ENCODE peak calls at places on chromosomes 2 and 18, in seven cellular contexts. One of them, this sample, is unnamed.

GRCh38 chr18:2857491-2858063 is 10.8 kb downstream of the EMILIN2 start:
- DNase-seq in HL-60: peak; percentile 76
- DNase-seq in transverse colon: peak; percentile 67
- DNase-seq in lower leg skin: peak; percentile 98
- DNase-seq in nephron progenitor cell: no peak
- DNase-seq in glutamatergic neuron: no peak
- DNase-seq in kidney: no peak
- DNase-seq in this sample: no peak

GRCh38 chr18:9716780-9717563 is 8.9 kb downstream of the RAB31 start:
- DNase-seq in HL-60: no peak
- DNase-seq in transverse colon: no peak
- DNase-seq in lower leg skin: peak; percentile 8
- DNase-seq in nephron progenitor cell: no peak
- DNase-seq in glutamatergic neuron: no peak
- DNase-seq in kidney: no peak
- DNase-seq in this sample: no peak

GRCh38 chr2:224837558-224837957 is 121.4 kb upstream of the CCDC195 start:
- DNase-seq in HL-60: no peak
- DNase-seq in transverse colon: no peak
- DNase-seq in lower leg skin: no peak
- DNase-seq in nephron progenitor cell: no peak
- DNase-seq in glutamatergic neuron: no peak
- DNase-seq in kidney: no peak
- DNase-seq in this sample: no peak

GRCh38 chr2:234839285-234839684 is 112.5 kb upstream of the SH3BP4 start:
- DNase-seq in HL-60: no peak
- DNase-seq in transverse colon: no peak
- DNase-seq in lower leg skin: no peak
- DNase-seq in nephron progenitor cell: no peak
- DNase-seq in glutamatergic neuron: no peak
- DNase-seq in kidney: no peak
- DNase-seq in this sample: no peak

GRCh38 chr18:56307771-56308170 is 330.6 kb downstream of the TXNL1 start:
- DNase-seq in HL-60: no peak
- DNase-seq in transverse colon: no peak
- DNase-seq in lower leg skin: no peak
- DNase-seq in nephron progenitor cell: no peak
- DNase-seq in glutamatergic neuron: no peak
- DNase-seq in kidney: no peak
- DNase-seq in this sample: no peak

GRCh38 chr2:101355561-101356130 is 31.7 kb downstream of the CREG2 start:
- DNase-seq in HL-60: no peak
- DNase-seq in transverse colon: no peak
- DNase-seq in lower leg skin: peak; percentile 25
- DNase-seq in nephron progenitor cell: no peak
- DNase-seq in glutamatergic neuron: no peak
- DNase-seq in kidney: no peak
- DNase-seq in this sample: no peak

GRCh38 chr18:54845788-54846187 is 17.5 kb downstream of the RAB27B start:
- DNase-seq in HL-60: no peak
- DNase-seq in transverse colon: no peak
- DNase-seq in lower leg skin: no peak
- DNase-seq in nephron progenitor cell: no peak
- DNase-seq in glutamatergic neuron: no peak
- DNase-seq in kidney: no peak
- DNase-seq in this sample: no peak

GRCh38 chr2:78541451-78542267 is 483.8 kb upstream of the REG3G start:
- DNase-seq in HL-60: no peak
- DNase-seq in transverse colon: no peak
- DNase-seq in lower leg skin: no peak
- DNase-seq in nephron progenitor cell: no peak
- DNase-seq in glutamatergic neuron: no peak
- DNase-seq in kidney: peak; percentile 41
- DNase-seq in this sample: no peak

GRCh38 chr2:163551974-163552373 is 183.8 kb downstream of the FIGN start:
- DNase-seq in HL-60: no peak
- DNase-seq in transverse colon: no peak
- DNase-seq in lower leg skin: no peak
- DNase-seq in nephron progenitor cell: no peak
- DNase-seq in glutamatergic neuron: no peak
- DNase-seq in kidney: no peak
- DNase-seq in this sample: no peak

DNA sequence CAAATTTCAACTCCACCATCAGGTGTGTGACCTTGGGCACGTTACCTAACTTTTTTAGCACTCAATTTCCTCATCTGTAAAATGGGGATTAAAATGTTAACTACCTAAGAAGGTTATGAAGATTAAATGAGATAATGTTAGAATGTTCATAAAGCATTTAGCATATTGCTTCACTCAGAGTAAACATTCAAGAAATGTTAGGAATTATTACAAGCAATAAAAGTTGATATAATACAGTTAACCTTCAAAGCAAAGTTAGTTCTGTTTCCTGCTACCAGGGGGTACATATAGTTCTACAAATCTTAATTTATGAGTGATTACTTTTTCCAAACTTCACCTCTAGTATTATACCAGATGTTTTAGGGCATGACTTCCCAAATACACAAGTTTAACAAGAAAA is 254.2 kb downstream of the PDE11A start:
- DNase-seq in HL-60: no peak
- DNase-seq in transverse colon: no peak
- DNase-seq in lower leg skin: no peak
- DNase-seq in nephron progenitor cell: no peak
- DNase-seq in glutamatergic neuron: no peak
- DNase-seq in kidney: no peak
- DNase-seq in this sample: no peak
- TF ChIP-seq CTCF in HL-60: no peak
- TF ChIP-seq CTCF in transverse colon: no peak
- TF ChIP-seq CTCF in lower leg skin: no peak
- TF ChIP-seq CTCF in nephron progenitor cell: no peak
- TF ChIP-seq CTCF in glutamatergic neuron: no peak
- TF ChIP-seq CTCF in kidney: no peak
- TF ChIP-seq CTCF in this sample: no peak

GRCh38 chr2:13006407-13006806 is 289.7 kb downstream of the TRIB2 start:
- DNase-seq in HL-60: no peak
- DNase-seq in transverse colon: no peak
- DNase-seq in lower leg skin: no peak
- DNase-seq in nephron progenitor cell: no peak
- DNase-seq in glutamatergic neuron: no peak
- DNase-seq in kidney: no peak
- DNase-seq in this sample: no peak
- TF ChIP-seq CTCF in HL-60: no peak
- TF ChIP-seq CTCF in transverse colon: no peak
- TF ChIP-seq CTCF in lower leg skin: no peak
- TF ChIP-seq CTCF in nephron progenitor cell: no peak
- TF ChIP-seq CTCF in glutamatergic neuron: no peak
- TF ChIP-seq CTCF in kidney: no peak
- TF ChIP-seq CTCF in this sample: no peak

GRCh38 chr18:25125670-25126069 is 226.3 kb downstream of the ZNF521 start:
- DNase-seq in HL-60: no peak
- DNase-seq in transverse colon: no peak
- DNase-seq in lower leg skin: no peak
- DNase-seq in nephron progenitor cell: no peak
- DNase-seq in glutamatergic neuron: no peak
- DNase-seq in kidney: no peak
- DNase-seq in this sample: no peak

GRCh38 chr18:25123438-25124225 is 228.3 kb downstream of the ZNF521 start:
- DNase-seq in HL-60: no peak
- DNase-seq in transverse colon: no peak
- DNase-seq in lower leg skin: no peak
- DNase-seq in nephron progenitor cell: no peak
- DNase-seq in glutamatergic neuron: no peak
- DNase-seq in kidney: no peak
- DNase-seq in this sample: no peak

GRCh38 chr18:25126751-25127150 is 225.2 kb downstream of the ZNF521 start:
- DNase-seq in HL-60: no peak
- DNase-seq in transverse colon: no peak
- DNase-seq in lower leg skin: no peak
- DNase-seq in nephron progenitor cell: no peak
- DNase-seq in glutamatergic neuron: no peak
- DNase-seq in kidney: no peak
- DNase-seq in this sample: no peak

GRCh38 chr18:25121442-25121841 is 230.5 kb downstream of the ZNF521 start:
- DNase-seq in HL-60: no peak
- DNase-seq in transverse colon: no peak
- DNase-seq in lower leg skin: no peak
- DNase-seq in nephron progenitor cell: no peak
- DNase-seq in glutamatergic neuron: no peak
- DNase-seq in kidney: no peak
- DNase-seq in this sample: no peak
- TF ChIP-seq CTCF in HL-60: no peak
- TF ChIP-seq CTCF in transverse colon: no peak
- TF ChIP-seq CTCF in lower leg skin: no peak
- TF ChIP-seq CTCF in nephron progenitor cell: no peak
- TF ChIP-seq CTCF in glutamatergic neuron: no peak
- TF ChIP-seq CTCF in kidney: no peak
- TF ChIP-seq CTCF in this sample: no peak

GRCh38 chr2:141728886-141729285 is 401.9 kb downstream of the LRP1B start:
- DNase-seq in HL-60: no peak
- DNase-seq in transverse colon: no peak
- DNase-seq in lower leg skin: no peak
- DNase-seq in nephron progenitor cell: no peak
- DNase-seq in glutamatergic neuron: peak; percentile 51
- DNase-seq in kidney: no peak
- DNase-seq in this sample: no peak
- TF ChIP-seq CTCF in HL-60: no peak
- TF ChIP-seq CTCF in transverse colon: no peak
- TF ChIP-seq CTCF in lower leg skin: no peak
- TF ChIP-seq CTCF in nephron progenitor cell: no peak
- TF ChIP-seq CTCF in glutamatergic neuron: no peak
- TF ChIP-seq CTCF in kidney: no peak
- TF ChIP-seq CTCF in this sample: no peak

DNA sequence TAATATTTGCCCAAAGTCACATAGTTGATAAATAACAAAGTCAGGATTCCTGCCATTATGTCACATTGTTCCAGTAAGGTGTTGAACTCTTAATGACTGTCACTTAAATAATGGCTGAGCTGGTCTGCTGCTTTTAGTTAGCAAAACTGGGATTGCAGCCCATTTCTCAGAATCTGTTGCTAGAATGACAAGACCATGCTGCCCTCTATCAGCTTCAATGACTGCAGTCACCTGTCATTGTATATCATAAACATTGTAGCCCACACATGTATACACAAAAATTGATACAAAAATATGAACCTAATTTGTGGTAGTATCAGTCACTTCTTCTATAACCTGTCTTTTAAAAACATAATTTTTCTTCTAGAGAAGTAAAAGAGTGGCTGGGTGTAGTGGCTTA is 121.1 kb downstream of the FAM161A start:
- DNase-seq in HL-60: no peak
- DNase-seq in transverse colon: no peak
- DNase-seq in lower leg skin: no peak
- DNase-seq in nephron progenitor cell: no peak
- DNase-seq in glutamatergic neuron: no peak
- DNase-seq in kidney: no peak
- DNase-seq in this sample: no peak
- TF ChIP-seq CTCF in HL-60: no peak
- TF ChIP-seq CTCF in transverse colon: no peak
- TF ChIP-seq CTCF in lower leg skin: no peak
- TF ChIP-seq CTCF in nephron progenitor cell: no peak
- TF ChIP-seq CTCF in glutamatergic neuron: no peak
- TF ChIP-seq CTCF in kidney: no peak
- TF ChIP-seq CTCF in this sample: no peak

GRCh38 chr18:60145776-60146175 is 226.8 kb downstream of the MC4R start:
- DNase-seq in HL-60: no peak
- DNase-seq in transverse colon: no peak
- DNase-seq in lower leg skin: no peak
- DNase-seq in nephron progenitor cell: no peak
- DNase-seq in glutamatergic neuron: no peak
- DNase-seq in kidney: no peak
- DNase-seq in this sample: no peak
- TF ChIP-seq CTCF in HL-60: no peak
- TF ChIP-seq CTCF in transverse colon: no peak
- TF ChIP-seq CTCF in lower leg skin: no peak
- TF ChIP-seq CTCF in nephron progenitor cell: no peak
- TF ChIP-seq CTCF in glutamatergic neuron: no peak
- TF ChIP-seq CTCF in kidney: no peak
- TF ChIP-seq CTCF in this sample: no peak

This sample was measured in activated B cell treated with CpG ODN at 0.5 μM for 24 hours.